ENCODE peak calls at places on chromosome 7, in four cellular contexts. H, B, W and N are unnamed samples.

GRCh38 chr7:47253650-47254080 is 328.2 kb downstream of the TNS3 start:
- DNase-seq in H (no peak), B (peak), W (peak), N (peak)

GRCh38 chr7:83876593-83876992 is 227.7 kb upstream of the SEMA3E start:
- DNase-seq in H (no peak), B (no peak), W (no peak), N (no peak)

GRCh38 chr7:95590387-95591248 is 5.7 kb downstream of the PDK4 start:
- DNase-seq in H (peak), B (no peak), W (no peak), N (no peak)

GRCh38 chr7:118000480-118001202 is 127.4 kb upstream of the CTTNBP2 start:
- DNase-seq in H (no peak), B (no peak), W (no peak), N (no peak)

GRCh38 chr7:95863623-95864022 is 91.3 kb downstream of the DYNC1I1 start:
- DNase-seq in H (no peak), B (no peak), W (no peak), N (no peak)

GRCh38 chr7:98286701-98287485 is 5.4 kb downstream of the BRI3 start:
- DNase-seq in H (no peak), B (peak), W (peak), N (no peak)

GRCh38 chr7:43195768-43196167 is 83.3 kb downstream of the HECW1 start:
- DNase-seq in H (no peak), B (no peak), W (no peak), N (no peak)

GRCh38 chr7:128937647-128938523 is at the start of gene IRF5:
- DNase-seq in H (no peak), B (no peak), W (peak), N (peak)

GRCh38 chr7:153061913-153062528 is 302.5 kb downstream of the ACTR3B start:
- DNase-seq in H (peak), B (peak), W (no peak), N (no peak)

GRCh38 chr7:117110480-117111315 is 157.4 kb downstream of the ST7 start:
- DNase-seq in H (no peak), B (no peak), W (peak), N (no peak)

GRCh38 chr7:67738958-67739357 is 742.3 kb downstream of the TYW1 start:
- DNase-seq in H (no peak), B (no peak), W (no peak), N (no peak)

GRCh38 chr7:100154651-100155491 is 3.7 kb downstream of the TRAPPC14 start:
- DNase-seq in H (no peak), B (no peak), W (no peak), N (no peak)

GRCh38 chr7:106952658-106953231 is 87.7 kb downstream of the PIK3CG start:
- DNase-seq in H (no peak), B (peak), W (no peak), N (no peak)

GRCh38 chr7:54788664-54789063 is 29.7 kb upstream of the SEC61G start:
- DNase-seq in H (peak), B (peak), W (peak), N (peak)

GRCh38 chr7:37081436-37081835 is 357.1 kb upstream of the AOAH start:
- DNase-seq in H (no peak), B (no peak), W (no peak), N (no peak)

GRCh38 chr7:123410273-123410928 is 124.0 kb downstream of the IQUB start:
- DNase-seq in H (no peak), B (no peak), W (no peak), N (no peak)

GRCh38 chr7:38178695-38179344 is 775 bp downstream of the STARD3NL start:
- DNase-seq in H (no peak), B (no peak), W (no peak), N (no peak)

GRCh38 chr7:47826754-47827153 is 121.5 kb downstream of the PKD1L1 start:
- DNase-seq in H (no peak), B (no peak), W (no peak), N (no peak)

GRCh38 chr7:90896458-90896857 is 300.3 kb downstream of the CDK14 start:
- DNase-seq in H (no peak), B (no peak), W (no peak), N (no peak)

GRCh38 chr7:130281227-130281626 is 11.7 kb upstream of the CPA4 start:
- DNase-seq in H (no peak), B (no peak), W (no peak), N (no peak)

GRCh38 chr7:128728608-128729007 is 10.6 kb upstream of the CALU start:
- DNase-seq in H (no peak), B (no peak), W (no peak), N (no peak)

GRCh38 chr7:29270979-29271658 is 76.5 kb downstream of the CHN2 start:
- DNase-seq in H (peak), B (no peak), W (peak), N (no peak)

GRCh38 chr7:105388373-105389089 is at the start of gene SRPK2:
- DNase-seq in H (peak), B (peak), W (peak), N (no peak)

DNA sequence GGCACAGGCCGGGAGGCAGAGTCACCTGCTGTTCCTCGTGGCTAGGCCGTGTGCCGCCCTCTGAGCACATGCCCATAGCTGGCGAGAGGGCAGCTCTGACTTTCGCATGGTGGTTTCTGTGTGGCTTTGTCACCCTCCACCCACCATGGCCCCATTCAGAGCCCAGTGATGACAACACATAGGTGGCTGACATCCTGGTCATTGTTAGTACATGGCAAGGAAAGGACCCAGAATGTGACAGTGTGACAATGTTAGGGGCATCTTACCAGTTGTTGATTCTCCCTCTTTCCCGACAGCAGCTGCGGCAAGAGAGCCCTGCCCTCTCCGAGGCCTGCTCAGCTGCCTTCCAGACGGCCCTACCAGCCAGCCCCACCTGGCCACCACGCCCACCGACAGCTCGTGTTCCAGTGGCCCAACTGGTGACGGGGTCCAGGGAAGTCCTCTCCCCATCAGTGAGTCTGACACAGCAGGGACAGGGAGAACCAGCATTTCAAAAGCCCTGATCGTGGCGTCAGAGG is 52.2 kb downstream of the ZNF467 start:
- DNase-seq in H (no peak), B (no peak), W (no peak), N (no peak)
- TF ChIP-seq ELF1 in H (no peak), B (no peak), W (no peak), N (no peak)

GRCh38 chr7:101172005-101172853 is 6.9 kb upstream of the VGF start:
- DNase-seq in H (no peak), B (peak), W (peak), N (no peak)
- TF ChIP-seq ELF1 in H (no peak), B (no peak), W (no peak), N (no peak)

DNA sequence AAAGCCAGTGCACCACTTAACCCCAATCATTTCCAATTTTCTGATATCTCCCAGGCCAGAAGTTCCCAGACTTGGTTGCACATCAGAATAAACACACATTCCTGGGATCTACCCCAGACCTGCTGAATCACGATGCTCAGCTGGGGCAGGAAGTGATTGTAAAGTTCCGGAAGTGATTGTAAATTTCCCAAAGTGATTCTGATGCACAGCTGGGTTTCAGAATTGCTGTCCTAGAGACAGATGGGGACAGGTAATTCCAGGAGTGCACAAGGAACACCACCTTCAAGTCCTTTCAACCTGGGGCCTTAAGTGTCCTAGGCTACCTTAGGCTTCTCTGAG is 104.2 kb upstream of the EEPD1 start:
- DNase-seq in H (no peak), B (no peak), W (no peak), N (no peak)
- TF ChIP-seq ELF1 in H (no peak), B (no peak), W (no peak), N (no peak)

GRCh38 chr7:158384746-158385145 is 202.9 kb downstream of the PTPRN2 start:
- DNase-seq in H (no peak), B (no peak), W (no peak), N (no peak)
- TF ChIP-seq ELF1 in H (no peak), B (no peak), W (no peak), N (no peak)

DNA sequence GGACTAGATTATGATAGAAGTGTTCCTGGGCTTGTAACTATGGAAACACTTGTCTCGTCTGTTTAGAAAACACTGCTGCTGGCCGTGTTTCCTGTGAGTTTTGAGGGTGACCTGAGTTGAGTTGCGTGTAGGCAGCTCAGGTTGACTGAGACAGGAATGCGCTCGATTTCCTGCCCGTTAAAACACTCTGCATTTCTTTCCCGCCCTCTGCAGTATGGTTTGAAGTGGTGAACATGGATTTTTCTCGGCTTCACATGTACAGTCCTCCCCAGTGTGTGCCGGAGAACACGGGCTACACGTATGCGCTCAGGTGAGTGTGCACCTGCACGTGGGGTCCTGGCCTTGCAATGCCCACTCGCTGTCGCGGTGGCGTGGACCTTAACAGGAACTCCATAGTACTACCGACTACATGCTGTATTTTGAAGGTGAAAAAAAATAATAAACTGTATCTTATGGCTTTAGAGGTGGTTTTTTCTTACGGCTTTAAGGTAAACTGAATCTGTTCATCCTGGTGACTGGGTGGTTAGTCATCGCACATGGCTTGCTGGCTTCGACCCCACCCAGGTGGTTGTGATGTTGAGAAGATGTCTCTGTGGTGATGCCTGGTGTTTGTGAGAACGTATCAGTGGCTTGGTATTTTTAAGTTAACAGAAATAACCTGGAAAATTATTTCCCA is at the start of gene SUN1:
- DNase-seq in H (peak), B (no peak), W (no peak), N (peak)
- TF ChIP-seq ELF1 in H (no peak), B (no peak), W (no peak), N (no peak)

DNA sequence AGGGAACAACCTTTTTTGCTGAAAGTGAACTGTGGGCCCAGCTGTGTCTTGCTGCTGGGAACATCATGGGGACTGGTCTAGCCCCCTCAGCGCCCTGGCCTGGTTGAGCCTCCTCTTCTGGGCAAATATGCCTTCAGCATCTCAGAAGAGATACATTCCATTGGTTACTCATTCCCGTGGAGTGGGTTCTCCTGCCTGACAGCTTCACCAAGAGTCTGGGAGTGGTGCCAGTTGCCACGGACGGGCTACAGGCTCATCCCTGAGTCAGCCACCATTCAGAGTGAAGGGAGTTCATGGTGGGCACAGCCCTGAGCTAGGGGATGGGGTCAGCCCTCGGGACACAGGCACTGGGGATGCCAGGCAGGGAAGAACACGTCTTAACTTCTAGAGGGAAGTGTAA is 81.9 kb downstream of the RAMP3 start:
- DNase-seq in H (no peak), B (no peak), W (no peak), N (no peak)
- TF ChIP-seq ELF1 in H (no peak), B (no peak), W (no peak), N (no peak)

GRCh38 chr7:50336909-50337703 is 32.6 kb downstream of the IKZF1 start:
- DNase-seq in H (no peak), B (no peak), W (no peak), N (no peak)
- TF ChIP-seq ELF1 in H (no peak), B (no peak), W (no peak), N (no peak)

GRCh38 chr7:22700559-22701002 is 26.4 kb upstream of the IL6 start:
- DNase-seq in H (no peak), B (no peak), W (no peak), N (no peak)
- TF ChIP-seq ELF1 in H (no peak), B (no peak), W (no peak), N (no peak)

DNA sequence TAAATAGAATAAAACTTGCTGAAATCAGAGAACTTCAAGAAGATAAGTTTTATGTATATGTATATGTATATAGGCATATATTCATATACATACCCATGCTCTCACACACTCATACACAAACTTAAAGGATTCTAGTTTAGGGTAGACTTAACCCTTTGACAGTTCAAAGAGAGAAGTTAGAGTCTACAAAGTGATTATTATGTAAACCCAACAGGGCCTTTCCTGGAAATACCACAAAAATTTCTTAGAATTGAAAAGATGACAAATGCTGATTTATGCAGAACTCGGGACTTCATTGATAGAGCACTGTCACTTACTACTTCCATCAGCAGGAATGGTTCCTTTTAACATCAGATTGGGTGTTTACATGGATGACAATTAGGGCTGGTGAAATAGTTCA is 763.5 kb downstream of the AUTS2 start:
- DNase-seq in H (no peak), B (no peak), W (no peak), N (no peak)
- TF ChIP-seq ELF1 in H (no peak), B (no peak), W (no peak), N (no peak)

GRCh38 chr7:27699751-27700150 is 37.1 kb upstream of the HIBADH start:
- DNase-seq in H (no peak), B (no peak), W (no peak), N (no peak)

GRCh38 chr7:27700501-27700900 is 37.8 kb upstream of the HIBADH start:
- DNase-seq in H (no peak), B (no peak), W (no peak), N (no peak)

GRCh38 chr7:27695096-27695495 is 32.4 kb upstream of the HIBADH start:
- DNase-seq in H (no peak), B (no peak), W (no peak), N (no peak)

GRCh38 chr7:27693794-27694193 is 31.1 kb upstream of the HIBADH start:
- DNase-seq in H (peak), B (no peak), W (no peak), N (no peak)

DNA sequence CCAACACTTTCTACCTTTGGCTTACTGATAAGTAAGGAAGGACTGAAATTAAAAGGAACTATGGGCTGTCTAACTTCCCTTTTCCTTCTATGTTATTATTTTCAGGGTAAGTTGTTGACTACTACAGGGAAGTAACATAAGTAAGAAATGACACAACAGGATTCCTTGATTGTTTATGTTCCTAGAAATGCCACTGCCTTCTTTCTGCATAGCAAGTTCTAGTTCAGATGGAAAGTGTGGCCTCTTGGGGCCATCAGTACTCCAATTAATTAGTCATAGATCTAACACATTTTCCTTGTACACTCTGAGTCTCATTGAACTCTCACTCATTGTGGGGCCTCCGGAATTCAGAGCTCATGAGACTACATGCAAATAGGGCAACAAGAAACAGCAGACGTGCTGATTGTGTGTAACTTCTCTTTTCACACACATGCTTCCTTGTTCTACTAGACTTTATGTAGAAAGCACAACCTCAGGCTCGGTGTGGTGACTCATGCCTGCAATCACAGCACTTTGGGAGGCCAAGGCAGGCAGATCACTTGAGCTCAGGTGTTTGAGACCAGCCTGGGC is 35.3 kb upstream of the HIBADH start:
- DNase-seq in H (peak), B (no peak), W (no peak), N (peak)
- TF ChIP-seq ELF1 in H (no peak), B (no peak), W (no peak), N (no peak)